ENCODE peak calls at places on chromosomes 16 and 17, in six cellular contexts. One of them, this sample, is unnamed.

GRCh38 chr17:48952904-48953303 is 8.3 kb upstream of the SNF8 start:
- DNase-seq in AG04449: no peak
- DNase-seq in NCI-H187: no peak
- DNase-seq in GM10248: peak; percentile 44
- DNase-seq in adipocyte: no peak
- DNase-seq in prostate gland: no peak
- DNase-seq in this sample: no peak

GRCh38 chr16:28609631-28610594 is at the start of gene SULT1A1:
- DNase-seq in AG04449: no peak
- DNase-seq in NCI-H187: no peak
- DNase-seq in GM10248: no peak
- DNase-seq in adipocyte: no peak
- DNase-seq in prostate gland: no peak
- DNase-seq in this sample: peak; percentile 43

GRCh38 chr16:87461466-87461975 is 31.3 kb downstream of the ZCCHC14 start:
- DNase-seq in AG04449: no peak
- DNase-seq in NCI-H187: peak; percentile 44
- DNase-seq in GM10248: peak; percentile 77
- DNase-seq in adipocyte: no peak
- DNase-seq in prostate gland: peak; percentile 89
- DNase-seq in this sample: peak; percentile 97

GRCh38 chr17:2025622-2026309 is 632 bp upstream of the RTN4RL1 start:
- DNase-seq in AG04449: no peak
- DNase-seq in NCI-H187: no peak
- DNase-seq in GM10248: peak; percentile 55
- DNase-seq in adipocyte: peak; percentile 88
- DNase-seq in prostate gland: peak; percentile 84
- DNase-seq in this sample: peak; percentile 74

GRCh38 chr17:11901901-11902300 is 95.4 kb downstream of the ZNF18 start:
- DNase-seq in AG04449: no peak
- DNase-seq in NCI-H187: no peak
- DNase-seq in GM10248: no peak
- DNase-seq in adipocyte: no peak
- DNase-seq in prostate gland: no peak
- DNase-seq in this sample: no peak

GRCh38 chr16:76345093-76345735 is 68.0 kb downstream of the CNTNAP4 start:
- DNase-seq in AG04449: no peak
- DNase-seq in NCI-H187: no peak
- DNase-seq in GM10248: no peak
- DNase-seq in adipocyte: peak; percentile 86
- DNase-seq in prostate gland: no peak
- DNase-seq in this sample: no peak

GRCh38 chr16:89505204-89506112 is 2.7 kb upstream of the SPG7 start:
- DNase-seq in AG04449: no peak
- DNase-seq in NCI-H187: no peak
- DNase-seq in GM10248: peak; percentile 81
- DNase-seq in adipocyte: no peak
- DNase-seq in prostate gland: peak; percentile 26
- DNase-seq in this sample: peak; percentile 92

GRCh38 chr17:44004077-44004760 is at the start of gene NAGS:
- DNase-seq in AG04449: no peak
- DNase-seq in NCI-H187: no peak
- DNase-seq in GM10248: no peak
- DNase-seq in adipocyte: no peak
- DNase-seq in prostate gland: no peak
- DNase-seq in this sample: peak; percentile 27

GRCh38 chr17:41284043-41284442 is 8.5 kb downstream of the KRTAP9-7 start:
- DNase-seq in AG04449: peak; percentile 34
- DNase-seq in NCI-H187: no peak
- DNase-seq in GM10248: no peak
- DNase-seq in adipocyte: no peak
- DNase-seq in prostate gland: no peak
- DNase-seq in this sample: no peak

GRCh38 chr17:40346061-40346767 is 18.3 kb downstream of the GJD3 start:
- DNase-seq in AG04449: no peak
- DNase-seq in NCI-H187: no peak
- DNase-seq in GM10248: no peak
- DNase-seq in adipocyte: no peak
- DNase-seq in prostate gland: no peak
- DNase-seq in this sample: no peak

GRCh38 chr17:78111727-78112507 is 16.6 kb downstream of the TMC6 start:
- DNase-seq in AG04449: no peak
- DNase-seq in NCI-H187: no peak
- DNase-seq in GM10248: no peak
- DNase-seq in adipocyte: no peak
- DNase-seq in prostate gland: no peak
- DNase-seq in this sample: no peak

GRCh38 chr16:22622703-22623102 is 112.0 kb downstream of the NPIPB5 start:
- DNase-seq in AG04449: no peak
- DNase-seq in NCI-H187: no peak
- DNase-seq in GM10248: no peak
- DNase-seq in adipocyte: no peak
- DNase-seq in prostate gland: no peak
- DNase-seq in this sample: no peak

GRCh38 chr16:80167657-80168056 is 373.1 kb upstream of the DYNLRB2 start:
- DNase-seq in AG04449: no peak
- DNase-seq in NCI-H187: peak; percentile 85
- DNase-seq in GM10248: no peak
- DNase-seq in adipocyte: no peak
- DNase-seq in prostate gland: peak; percentile 5
- DNase-seq in this sample: no peak

GRCh38 chr16:56257666-56258359 is 66.5 kb downstream of the GNAO1 start:
- DNase-seq in AG04449: no peak
- DNase-seq in NCI-H187: no peak
- DNase-seq in GM10248: no peak
- DNase-seq in adipocyte: no peak
- DNase-seq in prostate gland: no peak
- DNase-seq in this sample: no peak

GRCh38 chr16:67087803-67088202 is 21.9 kb upstream of the PHAF1 start:
- DNase-seq in AG04449: no peak
- DNase-seq in NCI-H187: no peak
- DNase-seq in GM10248: no peak
- DNase-seq in adipocyte: no peak
- DNase-seq in prostate gland: no peak
- DNase-seq in this sample: no peak

GRCh38 chr16:86825631-86826030 is 247.3 kb downstream of the FOXL1 start:
- DNase-seq in AG04449: no peak
- DNase-seq in NCI-H187: no peak
- DNase-seq in GM10248: no peak
- DNase-seq in adipocyte: no peak
- DNase-seq in prostate gland: no peak
- DNase-seq in this sample: no peak

GRCh38 chr17:44209786-44210341 is 9.6 kb downstream of the UBTF start:
- DNase-seq in AG04449: no peak
- DNase-seq in NCI-H187: no peak
- DNase-seq in GM10248: peak; percentile 52
- DNase-seq in adipocyte: no peak
- DNase-seq in prostate gland: no peak
- DNase-seq in this sample: no peak